ENCODE peak calls at places on chromosomes 3 and 15, in eight cellular contexts. N is fibroblast of the conjunctiva, L is RWPE1, K is NCI-H510A treated with DMSO at 0.1 percent for 48 hours, Z is left ventricle myocardium superior, X is ACHN, E is uterus, F is H54. T is an unnamed sample.

GRCh38 chr3:108223928-108224327 is 1.7 kb upstream of the IFT57 start:
- DNase-seq in N (peak; percentile 16), X (no peak), E (no peak), Z (no peak), K (no peak), L (no peak), F (no peak), T (no peak)

GRCh38 chr3:14434541-14435151 is 32.2 kb downstream of the SLC6A6 start:
- DNase-seq in F (no peak), K (no peak), L (no peak), Z (peak; percentile 59), N (no peak), X (no peak), E (no peak), T (no peak)

GRCh38 chr3:34947849-34948248 is 691.5 kb upstream of the ARPP21 start:
- DNase-seq in X (no peak), F (no peak), Z (no peak), L (no peak), E (no peak), N (peak; percentile 6), K (no peak), T (peak; percentile 88)

GRCh38 chr3:45596290-45596791 is 1.8 kb downstream of the LIMD1 start:
- DNase-seq in L (no peak), X (peak; percentile 10), K (no peak), E (no peak), N (no peak), Z (no peak), F (no peak), T (no peak)

GRCh38 chr3:141181819-141182218 is 49.8 kb upstream of the PXYLP1 start:
- DNase-seq in L (no peak), F (no peak), N (no peak), X (no peak), K (no peak), Z (no peak), E (no peak), T (no peak)

GRCh38 chr3:14988988-14989394 is 41.6 kb downstream of the NR2C2 start:
- DNase-seq in K (peak; percentile 60), F (no peak), E (no peak), X (no peak), L (no peak), N (no peak), Z (no peak), T (peak; percentile 92)

GRCh38 chr15:31811641-31812040 is 218.7 kb upstream of the CHRNA7 start:
- DNase-seq in L (no peak), Z (peak; percentile 37), N (no peak), X (no peak), E (no peak), K (no peak), F (no peak), T (no peak)

GRCh38 chr3:194953291-194953690 is 267.6 kb downstream of the FAM43A start:
- DNase-seq in K (no peak), N (no peak), F (no peak), Z (no peak), E (no peak), L (no peak), X (no peak), T (no peak)

GRCh38 chr15:66233487-66234415 is 19.8 kb downstream of the MEGF11 start:
- DNase-seq in K (no peak), Z (no peak), E (no peak), N (peak; percentile 40), F (no peak), X (peak; percentile 1), L (peak; percentile 30), T (peak; percentile 61)

T was measured in mesendoderm.